ENCODE peak calls at places on chromosomes 3 and 15, in four cellular contexts. H is K562, C is WTC11, Q is HepG2. D is an unnamed sample.

GRCh38 chr3:128395500-128396125 is 71.1 kb downstream of the DNAJB8 start:
- DNase-seq in C (no peak), H (peak; percentile 47), Q (no peak), D (no peak)

GRCh38 chr15:63597033-63597790 is at the start of gene FBXL22:
- DNase-seq in H (no peak), C (no peak), Q (no peak), D (no peak)

GRCh38 chr3:139506792-139507191 is 30.5 kb upstream of the RBP2 start:
- DNase-seq in Q (peak; percentile 9), H (peak; percentile 13), C (no peak), D (no peak)

GRCh38 chr3:35688826-35689225 is 49.5 kb downstream of the ARPP21 start:
- DNase-seq in H (no peak), C (no peak), Q (no peak), D (no peak)

GRCh38 chr15:52481915-52482314 is 46.8 kb downstream of the MYO5A start:
- DNase-seq in C (no peak), Q (no peak), H (no peak), D (no peak)

GRCh38 chr3:192082733-192083660 is 622.0 kb downstream of the PYDC2 start:
- DNase-seq in H (no peak), Q (no peak), C (no peak), D (no peak)

GRCh38 chr3:13704174-13704573 is 155.2 kb downstream of the FBLN2 start:
- DNase-seq in C (no peak), H (no peak), Q (no peak), D (no peak)

GRCh38 chr15:59532770-59533379 is 78.7 kb upstream of the GCNT3 start:
- DNase-seq in Q (peak; percentile 41), H (peak; percentile 52), C (peak; percentile 25), D (peak; percentile 31)

GRCh38 chr15:89926158-89926557 is 13.4 kb upstream of the ARPIN start:
- DNase-seq in Q (no peak), C (no peak), H (no peak), D (no peak)

GRCh38 chr3:138180375-138181029 is 5.8 kb upstream of the DBR1 start:
- DNase-seq in H (peak; percentile 56), Q (peak; percentile 50), C (no peak), D (peak; percentile 21)

GRCh38 chr15:99755692-99756409 is 22.6 kb upstream of the LYSMD4 start:
- DNase-seq in Q (peak; percentile 74), H (peak; percentile 70), C (peak; percentile 28), D (peak; percentile 76)

GRCh38 chr3:115436767-115437301 is 186.5 kb upstream of the GAP43 start:
- DNase-seq in C (peak; percentile 12), Q (peak; percentile 1), H (no peak), D (no peak)

GRCh38 chr15:76916369-76916768 is 11.2 kb upstream of the SCAPER start:
- DNase-seq in H (no peak), Q (no peak), C (no peak), D (no peak)

GRCh38 chr3:42013652-42014442 is 51.9 kb upstream of the ULK4 start:
- DNase-seq in C (peak; percentile 39), H (peak; percentile 45), Q (no peak), D (peak; percentile 39)

GRCh38 chr15:51874751-51875644 is 45.5 kb downstream of the TMOD3 start:
- DNase-seq in Q (peak; percentile 29), H (peak; percentile 61), C (no peak), D (no peak)

GRCh38 chr3:81492048-81492447 is 269.4 kb downstream of the GBE1 start:
- DNase-seq in C (no peak), H (no peak), Q (no peak), D (no peak)

GRCh38 chr15:50330921-50331320 is 24.1 kb downstream of the GABPB1 start:
- DNase-seq in C (no peak), Q (no peak), H (no peak), D (no peak)

GRCh38 chr3:47433796-47434195 is 41.9 kb downstream of the SCAP start:
- DNase-seq in Q (no peak), H (no peak), C (no peak), D (no peak)

GRCh38 chr3:58214484-58215316 is 3.9 kb upstream of the DNASE1L3 start:
- DNase-seq in Q (no peak), H (no peak), C (peak; percentile 23), D (no peak)

GRCh38 chr3:120622870-120623718 is 27.0 kb downstream of the NDUFB4 start:
- DNase-seq in H (peak; percentile 77), Q (peak; percentile 58), C (peak; percentile 69), D (peak; percentile 40)

GRCh38 chr3:126340943-126341754 is 16.1 kb downstream of the KLF15 start:
- DNase-seq in H (no peak), Q (peak; percentile 47), C (peak; percentile 4), D (no peak)

GRCh38 chr15:97955040-97955439 is 5.5 kb upstream of the ARRDC4 start:
- DNase-seq in H (no peak), C (no peak), Q (no peak), D (no peak)

GRCh38 chr3:196207159-196207832 is 3.9 kb downstream of the ZDHHC19 start:
- DNase-seq in Q (no peak), H (peak; percentile 63), C (no peak), D (no peak)

GRCh38 chr15:66986951-66987350 is 78.5 kb upstream of the SMAD3 start:
- DNase-seq in Q (no peak), H (no peak), C (no peak), D (peak; percentile 2)

GRCh38 chr3:57816471-57817105 is 60.5 kb downstream of the SLMAP start:
- DNase-seq in H (no peak), C (no peak), Q (no peak), D (no peak)

GRCh38 chr3:43024183-43024865 is 45.2 kb downstream of the GASK1A start:
- DNase-seq in H (no peak), C (no peak), Q (no peak), D (no peak)

GRCh38 chr3:147030274-147030673 is 376.1 kb downstream of the ZIC4 start:
- DNase-seq in Q (no peak), C (no peak), H (no peak), D (no peak)

GRCh38 chr15:69094124-69095030 is 66.1 kb upstream of the GLCE start:
- DNase-seq in C (no peak), Q (no peak), H (no peak), D (no peak)

GRCh38 chr3:23713641-23714040 is 92.1 kb upstream of the UBE2E1 start:
- DNase-seq in Q (no peak), C (no peak), H (no peak), D (no peak)

GRCh38 chr3:21893250-21893649 is 142.2 kb upstream of the ZNF385D start:
- DNase-seq in H (no peak), C (no peak), Q (no peak), D (no peak)

GRCh38 chr3:140363801-140364200 is 314.1 kb upstream of the TRIM42 start:
- DNase-seq in C (no peak), Q (no peak), H (peak; percentile 27), D (no peak)

GRCh38 chr3:39189648-39190269 is 2.6 kb downstream of the XIRP1 start:
- DNase-seq in Q (peak; percentile 52), C (peak; percentile 73), H (peak; percentile 86), D (peak; percentile 83)

GRCh38 chr15:83064859-83065258 is 2.2 kb downstream of the BTBD1 start:
- DNase-seq in C (no peak), Q (no peak), H (no peak), D (no peak)
- TF ChIP-seq ELF4 in C (no peak), Q (no peak), H (no peak), D (no peak)

GRCh38 chr3:154327871-154328270 is 3.6 kb upstream of the DHX36 start:
- DNase-seq in C (no peak), H (no peak), Q (no peak), D (no peak)

GRCh38 chr3:154323921-154324738 is at the start of gene DHX36:
- DNase-seq in C (peak; percentile 96), Q (peak; percentile 80), H (peak; percentile 95), D (peak; percentile 85)

DNA sequence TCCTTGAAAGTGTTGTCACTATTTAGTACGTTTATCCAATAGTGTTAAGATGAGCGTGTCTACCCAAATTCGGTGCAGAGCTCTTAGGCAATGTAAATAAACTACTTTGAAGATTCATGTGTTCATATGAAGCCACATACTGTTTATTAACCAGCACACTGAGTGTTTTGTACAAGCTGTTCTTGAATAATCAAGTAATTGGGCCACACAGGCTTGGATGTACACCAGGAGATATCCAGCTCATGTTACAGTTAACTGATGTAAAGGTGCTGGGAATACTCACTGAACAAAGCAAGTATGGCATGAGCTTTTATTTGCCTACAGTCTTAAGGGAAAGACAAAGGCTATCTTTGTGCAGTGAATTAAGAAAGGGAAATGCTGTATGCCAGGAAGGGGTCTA is 632 bp upstream of the DHX36 start:
- DNase-seq in H (peak; percentile 31), Q (peak; percentile 63), C (no peak), D (no peak)
- TF ChIP-seq SP1 in H (no peak), Q (no peak), C (no peak), D (no peak)

DNA sequence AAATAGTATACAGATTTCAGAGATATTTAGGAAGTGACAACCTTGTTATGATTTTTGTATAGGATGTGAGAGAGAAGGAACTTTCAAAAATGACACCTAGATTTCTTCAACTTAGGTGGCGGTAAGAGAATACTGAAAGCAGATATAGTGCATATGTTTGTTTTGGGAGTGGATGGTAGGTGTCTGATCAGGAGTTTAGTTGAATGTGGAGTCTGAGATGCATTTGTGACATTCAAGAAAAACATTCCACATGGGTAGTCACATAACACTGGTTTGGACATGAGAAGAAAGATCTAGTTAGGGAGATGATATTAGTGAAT is 40.7 kb downstream of the STT3B start:
- DNase-seq in H (no peak), Q (no peak), C (no peak), D (no peak)
- TF ChIP-seq ELF4 in H (no peak), Q (no peak), C (no peak), D (no peak)

GRCh38 chr3:117644203-117644602 is 934.6 kb downstream of the TUSC7 start:
- DNase-seq in C (no peak), H (no peak), Q (no peak), D (no peak)

GRCh38 chr3:117651271-117651670 is 941.7 kb downstream of the TUSC7 start:
- DNase-seq in Q (no peak), H (no peak), C (no peak), D (no peak)

DNA sequence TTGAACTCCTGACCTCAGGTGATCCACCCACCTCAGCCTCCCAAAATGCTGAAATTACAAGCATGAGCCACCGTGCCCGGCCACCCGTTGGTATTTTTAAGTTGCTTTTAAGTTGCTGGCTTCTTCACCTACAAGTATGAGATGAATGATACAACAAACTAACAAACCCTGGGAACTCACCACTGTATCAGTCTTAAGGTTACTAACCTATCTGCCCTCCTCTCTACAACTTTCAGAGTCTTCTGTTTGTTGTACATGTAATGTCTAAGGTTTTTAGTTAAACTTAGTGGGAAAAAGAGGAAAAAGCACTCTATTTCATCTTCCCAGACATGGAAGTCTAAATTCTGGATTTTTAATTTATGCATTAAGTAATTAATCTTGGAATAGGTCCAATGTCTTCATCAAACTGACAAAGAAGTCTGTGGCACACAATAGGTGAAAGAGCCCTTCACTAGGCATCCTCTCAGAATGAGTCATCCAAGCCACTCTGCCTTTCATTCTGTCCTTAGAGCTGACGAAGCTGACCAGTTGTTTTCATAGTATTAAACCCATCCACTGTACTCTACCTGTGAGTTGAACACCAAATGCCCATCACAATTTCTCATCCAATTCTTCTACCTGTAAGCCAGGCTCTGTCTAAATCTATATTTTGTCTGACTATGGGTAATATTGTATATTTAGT is 936.1 kb downstream of the TUSC7 start:
- DNase-seq in Q (no peak), C (no peak), H (no peak), D (no peak)
- TF ChIP-seq SP1 in Q (no peak), C (no peak), H (no peak), D (no peak)

GRCh38 chr15:74727727-74728126 is 2.4 kb upstream of the CYP1A1 start:
- DNase-seq in C (no peak), H (no peak), Q (no peak), D (no peak)
- TF ChIP-seq ELF4 in C (no peak), H (no peak), Q (no peak), D (no peak)